ENCODE peak calls at places on chromosomes 3 and 15, in six cellular contexts. L is upper lobe of right lung, F is fibroblast of the aortic adventitia, B is tibial artery, K is lung, Z is breast epithelium. W is an unnamed sample.

GRCh38 chr3:44661189-44661588 is 12.7 kb downstream of the ZNF35 start:
- DNase-seq in L (no peak), F (no peak), B (no peak), K (no peak), Z (no peak), W (no peak)

GRCh38 chr3:65006300-65006739 is 318.5 kb upstream of the ADAMTS9 start:
- DNase-seq in L (no peak), F (peak; percentile 25), B (no peak), K (no peak), Z (no peak), W (no peak)

GRCh38 chr3:159128628-159129027 is 326.8 kb downstream of the MFSD1 start:
- DNase-seq in L (no peak), F (peak; percentile 60), B (no peak), K (no peak), Z (no peak), W (no peak)

GRCh38 chr3:43726511-43726910 is 35.8 kb downstream of the ABHD5 start:
- DNase-seq in L (no peak), F (peak; percentile 83), B (no peak), K (no peak), Z (no peak), W (no peak)

GRCh38 chr3:3031358-3031757 is 78.8 kb downstream of the IL5RA start:
- DNase-seq in L (no peak), F (no peak), B (no peak), K (no peak), Z (no peak), W (no peak)

GRCh38 chr3:129045675-129046036 is 14.9 kb upstream of the GP9 start:
- DNase-seq in L (no peak), F (no peak), B (no peak), K (no peak), Z (no peak), W (no peak)

GRCh38 chr3:79369306-79369705 is 398.5 kb downstream of the ROBO1 start:
- DNase-seq in L (no peak), F (peak; percentile 27), B (no peak), K (no peak), Z (no peak), W (no peak)

GRCh38 chr3:49199244-49199899 is 28.0 kb downstream of the KLHDC8B start:
- DNase-seq in L (peak; percentile 83), F (peak; percentile 64), B (peak; percentile 84), K (peak; percentile 68), Z (peak; percentile 70), W (peak; percentile 64)

GRCh38 chr15:97036301-97036700 is 705.8 kb downstream of the NR2F2 start:
- DNase-seq in L (no peak), F (no peak), B (no peak), K (no peak), Z (no peak), W (no peak)

GRCh38 chr3:63993653-63994079 is 29.6 kb downstream of the PSMD6 start:
- DNase-seq in L (peak; percentile 73), F (peak; percentile 83), B (peak; percentile 74), K (peak; percentile 70), Z (peak; percentile 60), W (no peak)

GRCh38 chr3:64954995-64955636 is 267.3 kb upstream of the ADAMTS9 start:
- DNase-seq in L (no peak), F (no peak), B (peak; percentile 27), K (peak; percentile 34), Z (no peak), W (peak; percentile 29)

DNA sequence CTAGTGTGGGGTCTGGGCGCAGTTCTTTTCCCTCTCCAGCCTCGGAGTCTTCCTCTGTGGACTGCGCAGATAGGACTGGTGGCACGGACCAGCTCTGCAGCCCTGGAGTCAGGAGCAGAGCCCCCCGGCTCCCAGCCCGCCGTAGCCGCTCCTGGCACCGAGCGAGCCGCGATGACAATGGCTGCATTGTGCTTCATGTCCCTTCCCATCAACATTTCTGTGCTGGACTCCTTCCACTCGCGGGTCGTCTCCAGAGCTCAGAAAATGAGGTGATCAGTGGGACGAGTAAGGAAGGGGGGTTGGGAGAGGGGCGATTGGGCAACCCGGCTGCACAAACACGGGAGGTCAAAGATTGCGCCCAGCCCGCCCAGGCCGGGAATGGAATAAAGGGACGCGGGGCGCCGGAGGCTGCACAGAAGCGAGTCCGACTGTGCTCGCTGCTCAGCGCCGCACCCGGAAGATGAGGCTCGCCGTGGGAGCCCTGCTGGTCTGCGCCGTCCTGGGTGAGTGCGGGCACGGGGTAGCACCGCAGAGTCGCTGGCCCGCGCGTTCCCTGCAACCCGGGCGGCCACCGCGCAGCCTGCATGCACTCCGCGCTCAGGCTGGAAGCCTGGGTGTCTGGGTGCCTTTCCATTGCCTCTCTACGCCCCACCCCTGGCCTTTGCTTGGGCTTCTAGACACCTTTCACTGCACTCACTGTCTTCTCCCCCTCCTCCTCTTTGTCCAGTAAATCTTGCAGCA is at the start of gene TF:
- DNase-seq in L (no peak), F (no peak), B (no peak), K (no peak), Z (no peak), W (no peak)
- H3K4me3 ChIP-seq in L (no peak within 1 kb of the TSS), F (no peak within 1 kb of the TSS), B (no peak within 1 kb of the TSS), K (no peak within 1 kb of the TSS), Z (peak within 1 kb of the TSS; percentile 66), W (no peak within 1 kb of the TSS)

DNA sequence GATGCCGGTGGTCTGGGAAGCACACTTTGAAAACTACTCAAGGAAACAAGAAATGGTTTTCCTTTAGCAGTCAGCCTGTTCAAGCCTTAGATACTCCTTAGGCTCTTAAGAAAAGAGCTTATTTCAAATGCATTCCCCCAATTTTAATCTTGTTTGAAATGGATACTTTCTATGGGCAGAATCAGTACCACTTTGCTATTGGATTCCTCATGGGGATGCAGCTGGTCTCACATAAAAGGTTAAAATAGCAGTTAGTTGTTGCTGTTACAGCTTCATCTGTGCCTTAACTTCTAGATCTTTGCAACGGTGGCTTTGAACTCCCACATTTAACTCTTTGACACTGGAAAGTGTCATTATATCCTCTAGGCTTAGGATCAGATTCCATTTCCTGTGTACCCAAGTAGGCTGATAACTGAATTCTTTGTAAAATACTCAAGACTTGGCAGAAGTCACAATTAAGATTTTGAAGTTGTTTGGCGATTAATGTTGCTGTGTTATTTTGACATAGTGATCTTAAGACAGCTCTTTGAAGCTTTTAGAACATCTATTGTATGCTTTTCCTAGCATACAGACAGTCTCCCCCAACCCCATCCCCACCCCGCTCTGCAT is 2.2 kb downstream of the THBS1 start:
- DNase-seq in L (no peak), F (peak; percentile 41), B (no peak), K (no peak), Z (no peak), W (no peak)
- H3K4me3 ChIP-seq in L (peak overlapping the region; percentile 60), F (peak overlapping the region; percentile 77), B (peak overlapping the region; percentile 69), K (peak overlapping the region; percentile 51), Z (peak overlapping the region; percentile 88), W (peak overlapping the region; percentile 74)

GRCh38 chr15:100880897-100881242 is 1.2 kb downstream of the ALDH1A3 start:
- DNase-seq in L (no peak), F (no peak), B (no peak), K (no peak), Z (no peak), W (no peak)
- H3K4me3 ChIP-seq in L (peak overlapping the region; percentile 45), F (peak overlapping the region; percentile 71), B (no peak overlapping the region), K (no peak overlapping the region), Z (peak overlapping the region; percentile 86), W (peak overlapping the region; percentile 66)

GRCh38 chr15:49830411-49830810 is 209.6 kb downstream of the DTWD1 start:
- DNase-seq in L (no peak), F (peak; percentile 73), B (no peak), K (no peak), Z (no peak), W (no peak)
- H3K4me3 ChIP-seq in L (no peak overlapping the region), F (no peak overlapping the region), B (no peak overlapping the region), K (no peak overlapping the region), Z (no peak overlapping the region), W (no peak overlapping the region)

DNA sequence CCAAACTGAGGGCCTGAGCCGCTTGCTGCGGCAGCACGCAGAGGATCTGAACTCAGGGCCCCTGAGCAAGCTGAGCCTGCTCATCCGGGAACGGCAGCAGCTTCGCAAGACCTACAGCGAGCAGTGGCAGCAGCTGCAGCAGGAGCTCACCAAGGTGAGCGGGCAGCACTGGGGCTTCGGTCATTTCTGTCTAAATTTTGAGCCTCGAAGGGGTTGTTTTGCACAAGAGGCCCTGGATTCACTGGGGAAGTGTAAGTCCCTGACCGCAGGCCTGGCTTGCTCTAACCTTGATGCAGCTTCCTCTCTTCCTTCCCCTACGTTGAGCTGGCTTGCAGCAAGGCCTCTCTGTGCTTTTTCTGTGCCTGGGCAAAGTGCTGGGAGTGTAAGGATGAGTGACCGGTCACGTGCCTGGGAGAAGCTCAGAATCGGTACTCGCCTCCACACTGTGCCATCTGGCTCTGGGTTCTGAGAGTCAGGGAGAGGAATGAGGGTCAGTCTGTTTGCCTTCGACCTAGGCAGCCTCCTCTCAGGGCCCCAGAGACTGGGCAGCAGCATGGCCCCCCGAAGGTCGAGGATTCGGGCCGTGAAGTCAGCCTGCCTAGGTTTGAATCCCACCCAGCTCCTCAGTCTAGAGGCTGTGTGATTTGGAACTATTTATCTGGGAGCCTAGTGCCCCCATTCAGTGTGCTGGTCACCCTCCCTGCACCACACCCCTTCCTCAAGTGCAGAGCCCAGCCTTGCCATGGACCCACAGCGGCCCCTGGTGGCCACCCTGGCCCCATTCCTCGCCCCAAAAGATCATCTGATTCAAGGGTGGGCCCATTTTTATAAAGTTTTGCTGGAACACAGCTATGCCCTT is 1.4 kb downstream of the FES start:
- DNase-seq in L (peak; percentile 91), F (peak; percentile 78), B (peak; percentile 80), K (peak; percentile 81), Z (peak; percentile 71), W (no peak)
- H3K4me3 ChIP-seq in L (peak overlapping the region; percentile 76), F (peak overlapping the region; percentile 64), B (peak overlapping the region; percentile 54), K (peak overlapping the region; percentile 73), Z (peak overlapping the region; percentile 82), W (peak overlapping the region; percentile 87)

DNA sequence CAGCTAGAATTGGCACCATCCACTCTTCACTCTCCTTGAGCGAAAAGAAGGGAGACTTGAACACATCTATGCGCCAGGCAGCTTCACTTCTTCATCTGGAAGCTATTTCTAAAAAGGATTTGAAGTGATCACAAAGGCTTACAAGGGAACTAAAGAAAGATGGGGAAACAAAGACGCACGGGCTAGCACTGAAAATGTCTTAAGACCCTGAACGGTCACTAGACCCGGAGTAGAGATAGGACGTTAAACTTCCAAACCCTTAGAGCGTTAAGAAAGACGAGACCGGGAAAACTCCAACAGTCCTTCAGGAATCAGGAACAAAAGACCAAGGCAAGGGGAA is 47.5 kb upstream of the EPHB3 start:
- DNase-seq in L (no peak), F (no peak), B (no peak), K (no peak), Z (no peak), W (no peak)
- H3K4me3 ChIP-seq in L (peak overlapping the region; percentile 46), F (peak overlapping the region; percentile 39), B (peak overlapping the region; percentile 53), K (no peak overlapping the region), Z (peak overlapping the region; percentile 65), W (peak overlapping the region; percentile 70)

GRCh38 chr3:186826316-186826977 is 16.1 kb upstream of the ADIPOQ start:
- DNase-seq in L (no peak), F (no peak), B (no peak), K (no peak), Z (no peak), W (no peak)
- H3K4me3 ChIP-seq in L (peak overlapping the region; percentile 73), F (peak overlapping the region; percentile 72), B (peak overlapping the region; percentile 93), K (no peak overlapping the region), Z (peak overlapping the region; percentile 80), W (peak overlapping the region; percentile 88)

W was measured in thoracic aorta.